ENCODE peak calls at places on chromosomes 7 and 10, in eight cellular contexts. One of them, this sample, is unnamed.

GRCh38 chr7:45217358-45217757 is 59.8 kb downstream of the RAMP3 start:
- DNase-seq in heart left ventricle: no peak
- DNase-seq in lower leg skin: no peak
- DNase-seq in body of pancreas: no peak
- DNase-seq in Calu3: peak
- DNase-seq in OCI-LY7: no peak
- DNase-seq in transverse colon: no peak
- DNase-seq in lung: no peak
- DNase-seq in this sample: peak

GRCh38 chr10:53983431-53983830 is 817.6 kb downstream of the PCDH15 start:
- DNase-seq in transverse colon: no peak
- DNase-seq in lung: no peak
- DNase-seq in lower leg skin: no peak
- DNase-seq in OCI-LY7: no peak
- DNase-seq in heart left ventricle: no peak
- DNase-seq in Calu3: no peak
- DNase-seq in body of pancreas: no peak
- DNase-seq in this sample: no peak

GRCh38 chr7:13989138-13989943 is at the start of gene ETV1:
- DNase-seq in OCI-LY7: no peak
- DNase-seq in lower leg skin: peak
- DNase-seq in Calu3: peak
- DNase-seq in heart left ventricle: peak
- DNase-seq in transverse colon: peak
- DNase-seq in lung: peak
- DNase-seq in body of pancreas: peak
- DNase-seq in this sample: no peak

GRCh38 chr7:155804897-155805825 is 7.1 kb downstream of the SHH start:
- DNase-seq in body of pancreas: peak
- DNase-seq in Calu3: no peak
- DNase-seq in transverse colon: peak
- DNase-seq in OCI-LY7: no peak
- DNase-seq in lung: no peak
- DNase-seq in heart left ventricle: peak
- DNase-seq in lower leg skin: no peak
- DNase-seq in this sample: peak

GRCh38 chr7:30921951-30922401 is 10.3 kb downstream of the AQP1 start:
- DNase-seq in lower leg skin: peak
- DNase-seq in lung: no peak
- DNase-seq in Calu3: no peak
- DNase-seq in heart left ventricle: peak
- DNase-seq in transverse colon: peak
- DNase-seq in body of pancreas: peak
- DNase-seq in OCI-LY7: no peak
- DNase-seq in this sample: no peak

GRCh38 chr10:62098278-62099121 is 170.1 kb downstream of the RTKN2 start:
- DNase-seq in lung: no peak
- DNase-seq in Calu3: peak
- DNase-seq in OCI-LY7: no peak
- DNase-seq in heart left ventricle: no peak
- DNase-seq in body of pancreas: no peak
- DNase-seq in transverse colon: no peak
- DNase-seq in lower leg skin: no peak
- DNase-seq in this sample: no peak

GRCh38 chr7:75567948-75568595 is 76.0 kb downstream of the SPDYE5 start:
- DNase-seq in heart left ventricle: no peak
- DNase-seq in lower leg skin: no peak
- DNase-seq in lung: no peak
- DNase-seq in Calu3: no peak
- DNase-seq in transverse colon: no peak
- DNase-seq in body of pancreas: no peak
- DNase-seq in OCI-LY7: no peak
- DNase-seq in this sample: no peak

GRCh38 chr10:29067161-29067560 is 221.7 kb upstream of the LYZL1 start:
- DNase-seq in body of pancreas: no peak
- DNase-seq in heart left ventricle: no peak
- DNase-seq in lung: no peak
- DNase-seq in lower leg skin: no peak
- DNase-seq in transverse colon: no peak
- DNase-seq in OCI-LY7: no peak
- DNase-seq in Calu3: peak
- DNase-seq in this sample: no peak

GRCh38 chr10:30493609-30494530 is 59.9 kb downstream of the MAP3K8 start:
- DNase-seq in lower leg skin: peak
- DNase-seq in Calu3: no peak
- DNase-seq in heart left ventricle: peak
- DNase-seq in transverse colon: peak
- DNase-seq in body of pancreas: no peak
- DNase-seq in OCI-LY7: peak
- DNase-seq in lung: peak
- DNase-seq in this sample: no peak

GRCh38 chr7:90587766-90588165 is 8.4 kb upstream of the CDK14 start:
- DNase-seq in lung: no peak
- DNase-seq in heart left ventricle: no peak
- DNase-seq in transverse colon: no peak
- DNase-seq in OCI-LY7: no peak
- DNase-seq in lower leg skin: no peak
- DNase-seq in Calu3: no peak
- DNase-seq in body of pancreas: no peak
- DNase-seq in this sample: no peak

GRCh38 chr10:51895209-51895608 is 195.8 kb upstream of the CSTF2T start:
- DNase-seq in body of pancreas: peak
- DNase-seq in Calu3: no peak
- DNase-seq in heart left ventricle: peak
- DNase-seq in transverse colon: no peak
- DNase-seq in lung: peak
- DNase-seq in lower leg skin: peak
- DNase-seq in OCI-LY7: no peak
- DNase-seq in this sample: no peak

GRCh38 chr7:95190515-95190914 is 133.8 kb downstream of the PON1 start:
- DNase-seq in lung: no peak
- DNase-seq in body of pancreas: no peak
- DNase-seq in OCI-LY7: no peak
- DNase-seq in Calu3: no peak
- DNase-seq in transverse colon: no peak
- DNase-seq in lower leg skin: no peak
- DNase-seq in heart left ventricle: no peak
- DNase-seq in this sample: no peak

GRCh38 chr7:153193144-153193595 is 433.6 kb downstream of the ACTR3B start:
- DNase-seq in body of pancreas: peak
- DNase-seq in OCI-LY7: peak
- DNase-seq in lower leg skin: no peak
- DNase-seq in lung: peak
- DNase-seq in heart left ventricle: no peak
- DNase-seq in transverse colon: peak
- DNase-seq in Calu3: no peak
- DNase-seq in this sample: no peak

GRCh38 chr7:94040254-94040653 is 36.1 kb upstream of the BET1 start:
- DNase-seq in heart left ventricle: no peak
- DNase-seq in OCI-LY7: peak
- DNase-seq in lung: no peak
- DNase-seq in lower leg skin: no peak
- DNase-seq in body of pancreas: no peak
- DNase-seq in Calu3: no peak
- DNase-seq in transverse colon: no peak
- DNase-seq in this sample: no peak

GRCh38 chr10:114694735-114695134 is 36.7 kb upstream of the ABLIM1 start:
- DNase-seq in Calu3: peak
- DNase-seq in body of pancreas: peak
- DNase-seq in transverse colon: peak
- DNase-seq in heart left ventricle: no peak
- DNase-seq in OCI-LY7: peak
- DNase-seq in lower leg skin: no peak
- DNase-seq in lung: no peak
- DNase-seq in this sample: no peak

GRCh38 chr10:90148121-90148855 is 446.9 kb downstream of the KIF20B start:
- DNase-seq in transverse colon: no peak
- DNase-seq in lower leg skin: no peak
- DNase-seq in body of pancreas: no peak
- DNase-seq in OCI-LY7: peak
- DNase-seq in lung: no peak
- DNase-seq in Calu3: peak
- DNase-seq in heart left ventricle: no peak
- DNase-seq in this sample: no peak

GRCh38 chr10:43176271-43176670 is 38.0 kb downstream of the CSGALNACT2 start:
- DNase-seq in Calu3: no peak
- DNase-seq in lower leg skin: no peak
- DNase-seq in heart left ventricle: no peak
- DNase-seq in body of pancreas: no peak
- DNase-seq in OCI-LY7: no peak
- DNase-seq in transverse colon: no peak
- DNase-seq in lung: no peak
- DNase-seq in this sample: no peak

GRCh38 chr7:8418627-8419245 is 14.7 kb upstream of the NXPH1 start:
- DNase-seq in Calu3: peak
- DNase-seq in lower leg skin: no peak
- DNase-seq in transverse colon: peak
- DNase-seq in body of pancreas: peak
- DNase-seq in lung: peak
- DNase-seq in heart left ventricle: peak
- DNase-seq in OCI-LY7: peak
- DNase-seq in this sample: no peak

GRCh38 chr10:131819241-131820072 is 81.4 kb upstream of the PPP2R2D start:
- DNase-seq in OCI-LY7: no peak
- DNase-seq in transverse colon: no peak
- DNase-seq in Calu3: no peak
- DNase-seq in lung: no peak
- DNase-seq in body of pancreas: no peak
- DNase-seq in lower leg skin: peak
- DNase-seq in heart left ventricle: no peak
- DNase-seq in this sample: peak

GRCh38 chr10:88866454-88866853 is 13.6 kb upstream of the STAMBPL1 start:
- DNase-seq in Calu3: no peak
- DNase-seq in heart left ventricle: no peak
- DNase-seq in transverse colon: no peak
- DNase-seq in OCI-LY7: no peak
- DNase-seq in lung: no peak
- DNase-seq in body of pancreas: no peak
- DNase-seq in lower leg skin: no peak
- DNase-seq in this sample: no peak

GRCh38 chr10:88870101-88870500 is 9.9 kb upstream of the STAMBPL1 start:
- DNase-seq in OCI-LY7: no peak
- DNase-seq in Calu3: no peak
- DNase-seq in lower leg skin: no peak
- DNase-seq in heart left ventricle: no peak
- DNase-seq in transverse colon: no peak
- DNase-seq in lung: no peak
- DNase-seq in body of pancreas: no peak
- DNase-seq in this sample: no peak

GRCh38 chr10:88865281-88865876 is 13.7 kb upstream of the ANKRD22 start:
- DNase-seq in lower leg skin: no peak
- DNase-seq in transverse colon: no peak
- DNase-seq in Calu3: no peak
- DNase-seq in heart left ventricle: no peak
- DNase-seq in OCI-LY7: no peak
- DNase-seq in lung: no peak
- DNase-seq in body of pancreas: no peak
- DNase-seq in this sample: no peak
- TF ChIP-seq CTCF in lower leg skin: no peak
- TF ChIP-seq CTCF in transverse colon: peak
- TF ChIP-seq CTCF in Calu3: no peak
- TF ChIP-seq CTCF in heart left ventricle: peak
- TF ChIP-seq CTCF in OCI-LY7: peak
- TF ChIP-seq CTCF in lung: no peak
- TF ChIP-seq CTCF in body of pancreas: no peak
- TF ChIP-seq CTCF in this sample: peak

DNA sequence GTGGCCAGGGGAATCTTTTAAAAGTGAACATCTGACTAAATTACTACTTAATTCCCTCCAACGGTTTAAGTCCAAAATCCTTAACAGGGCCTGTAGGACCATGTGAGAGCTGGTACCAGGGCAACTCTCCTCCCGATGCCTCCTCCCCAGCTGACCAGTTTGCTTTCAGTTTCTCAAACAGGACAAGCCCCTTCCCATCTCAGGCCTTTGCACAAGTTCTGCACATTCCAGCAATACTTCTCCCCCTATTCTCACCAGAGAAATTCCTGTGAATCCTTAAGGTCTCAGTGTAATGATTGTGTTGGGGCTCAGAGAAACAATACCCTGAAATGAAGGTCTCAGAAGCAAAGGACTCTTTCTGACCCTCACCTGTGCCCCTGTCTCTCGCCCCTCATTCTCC is 8.0 kb upstream of the CALHM1 start:
- DNase-seq in OCI-LY7: no peak
- DNase-seq in lower leg skin: no peak
- DNase-seq in transverse colon: no peak
- DNase-seq in Calu3: no peak
- DNase-seq in lung: no peak
- DNase-seq in body of pancreas: no peak
- DNase-seq in heart left ventricle: no peak
- DNase-seq in this sample: no peak
- TF ChIP-seq CTCF in OCI-LY7: no peak
- TF ChIP-seq CTCF in lower leg skin: no peak
- TF ChIP-seq CTCF in transverse colon: no peak
- TF ChIP-seq CTCF in Calu3: no peak
- TF ChIP-seq CTCF in lung: no peak
- TF ChIP-seq CTCF in body of pancreas: no peak
- TF ChIP-seq CTCF in heart left ventricle: no peak
- TF ChIP-seq CTCF in this sample: no peak

GRCh38 chr10:74026428-74026979 is 28.6 kb downstream of the VCL start:
- DNase-seq in Calu3: no peak
- DNase-seq in transverse colon: no peak
- DNase-seq in OCI-LY7: no peak
- DNase-seq in heart left ventricle: no peak
- DNase-seq in lung: no peak
- DNase-seq in lower leg skin: no peak
- DNase-seq in body of pancreas: no peak
- DNase-seq in this sample: no peak
- TF ChIP-seq CTCF in Calu3: no peak
- TF ChIP-seq CTCF in transverse colon: no peak
- TF ChIP-seq CTCF in OCI-LY7: no peak
- TF ChIP-seq CTCF in heart left ventricle: no peak
- TF ChIP-seq CTCF in lung: no peak
- TF ChIP-seq CTCF in lower leg skin: no peak
- TF ChIP-seq CTCF in body of pancreas: no peak
- TF ChIP-seq CTCF in this sample: no peak

GRCh38 chr10:58672855-58673254 is 160.2 kb downstream of the BICC1 start:
- DNase-seq in lung: no peak
- DNase-seq in transverse colon: no peak
- DNase-seq in OCI-LY7: no peak
- DNase-seq in lower leg skin: no peak
- DNase-seq in heart left ventricle: no peak
- DNase-seq in body of pancreas: no peak
- DNase-seq in Calu3: no peak
- DNase-seq in this sample: no peak
- TF ChIP-seq CTCF in lung: no peak
- TF ChIP-seq CTCF in transverse colon: no peak
- TF ChIP-seq CTCF in OCI-LY7: no peak
- TF ChIP-seq CTCF in lower leg skin: no peak
- TF ChIP-seq CTCF in heart left ventricle: no peak
- TF ChIP-seq CTCF in body of pancreas: no peak
- TF ChIP-seq CTCF in Calu3: no peak
- TF ChIP-seq CTCF in this sample: no peak

GRCh38 chr10:46325021-46325420 is 38.2 kb downstream of the ANTXRL start:
- DNase-seq in body of pancreas: no peak
- DNase-seq in OCI-LY7: peak
- DNase-seq in heart left ventricle: no peak
- DNase-seq in Calu3: no peak
- DNase-seq in lower leg skin: no peak
- DNase-seq in lung: no peak
- DNase-seq in transverse colon: no peak
- DNase-seq in this sample: no peak
- TF ChIP-seq CTCF in body of pancreas: no peak
- TF ChIP-seq CTCF in OCI-LY7: peak
- TF ChIP-seq CTCF in heart left ventricle: peak
- TF ChIP-seq CTCF in Calu3: peak
- TF ChIP-seq CTCF in lower leg skin: no peak
- TF ChIP-seq CTCF in lung: no peak
- TF ChIP-seq CTCF in transverse colon: peak
- TF ChIP-seq CTCF in this sample: peak

This sample was measured in osteocyte.